ENCODE peak calls at places on chromosomes 6 and 20, in four cellular contexts. A is HepG2, J is H1, S is GM12878. Y is an unnamed sample.

GRCh38 chr20:35306931-35307517 is 14.8 kb upstream of the FAM83C start:
- DNase-seq in S (no peak), J (peak; percentile 80), A (peak; percentile 80), Y (peak; percentile 50)

GRCh38 chr6:39834278-39834677 is 42.1 kb downstream of the DAAM2 start:
- DNase-seq in J (no peak), A (no peak), S (no peak), Y (no peak)

GRCh38 chr6:160065200-160065599 is 56.4 kb upstream of the SLC22A1 start:
- DNase-seq in S (no peak), J (no peak), A (no peak), Y (no peak)

GRCh38 chr6:22064558-22064957 is 232.3 kb downstream of the PRL start:
- DNase-seq in J (no peak), A (no peak), S (no peak), Y (no peak)

GRCh38 chr6:13452346-13453171 is 34.8 kb downstream of the GFOD1 start:
- DNase-seq in S (no peak), J (no peak), A (no peak), Y (no peak)

GRCh38 chr20:5886788-5887187 is 63.5 kb downstream of the TRMT6 start:
- DNase-seq in S (no peak), J (no peak), A (no peak), Y (no peak)

GRCh38 chr20:4038676-4039075 is 23.3 kb upstream of the RNF24 start:
- DNase-seq in J (peak; percentile 45), A (no peak), S (no peak), Y (no peak)

GRCh38 chr20:32845786-32846185 is 12.9 kb upstream of the EFCAB8 start:
- DNase-seq in S (no peak), J (no peak), A (peak; percentile 66), Y (no peak)

GRCh38 chr6:38283734-38284362 is 355.9 kb downstream of the BTBD9 start:
- DNase-seq in S (no peak), A (no peak), J (no peak), Y (no peak)

GRCh38 chr6:38113810-38114577 is 294.5 kb downstream of the ZFAND3 start:
- DNase-seq in J (no peak), S (no peak), A (no peak), Y (no peak)

GRCh38 chr20:24875078-24875477 is 74.0 kb upstream of the CST7 start:
- DNase-seq in J (no peak), S (no peak), A (no peak), Y (no peak)

GRCh38 chr6:142842423-142843261 is 102.3 kb downstream of the HIVEP2 start:
- DNase-seq in A (peak; percentile 59), J (no peak), S (peak; percentile 97), Y (no peak)

GRCh38 chr6:53734473-53735299 is 60.1 kb upstream of the LRRC1 start:
- DNase-seq in J (peak; percentile 78), S (peak; percentile 26), A (peak; percentile 31), Y (peak; percentile 42)

GRCh38 chr6:139882977-139883728 is 508.7 kb upstream of the CITED2 start:
- DNase-seq in S (no peak), J (no peak), A (peak; percentile 7), Y (no peak)

GRCh38 chr6:16836186-16836981 is 75.1 kb upstream of the ATXN1 start:
- DNase-seq in J (no peak), S (peak; percentile 77), A (no peak), Y (no peak)

GRCh38 chr6:136736281-136736960 is 55.9 kb downstream of the MAP3K5 start:
- DNase-seq in J (no peak), A (no peak), S (no peak), Y (no peak)

GRCh38 chr6:144359783-144360182 is 74.6 kb downstream of the UTRN start:
- DNase-seq in A (no peak), J (no peak), S (no peak), Y (no peak)

GRCh38 chr6:1479095-1479494 is 89.7 kb downstream of the FOXF2 start:
- DNase-seq in J (no peak), A (no peak), S (no peak), Y (no peak)
- TF ChIP-seq SUZ12 in J (no peak), A (no peak), S (no peak), Y (no peak)

DNA sequence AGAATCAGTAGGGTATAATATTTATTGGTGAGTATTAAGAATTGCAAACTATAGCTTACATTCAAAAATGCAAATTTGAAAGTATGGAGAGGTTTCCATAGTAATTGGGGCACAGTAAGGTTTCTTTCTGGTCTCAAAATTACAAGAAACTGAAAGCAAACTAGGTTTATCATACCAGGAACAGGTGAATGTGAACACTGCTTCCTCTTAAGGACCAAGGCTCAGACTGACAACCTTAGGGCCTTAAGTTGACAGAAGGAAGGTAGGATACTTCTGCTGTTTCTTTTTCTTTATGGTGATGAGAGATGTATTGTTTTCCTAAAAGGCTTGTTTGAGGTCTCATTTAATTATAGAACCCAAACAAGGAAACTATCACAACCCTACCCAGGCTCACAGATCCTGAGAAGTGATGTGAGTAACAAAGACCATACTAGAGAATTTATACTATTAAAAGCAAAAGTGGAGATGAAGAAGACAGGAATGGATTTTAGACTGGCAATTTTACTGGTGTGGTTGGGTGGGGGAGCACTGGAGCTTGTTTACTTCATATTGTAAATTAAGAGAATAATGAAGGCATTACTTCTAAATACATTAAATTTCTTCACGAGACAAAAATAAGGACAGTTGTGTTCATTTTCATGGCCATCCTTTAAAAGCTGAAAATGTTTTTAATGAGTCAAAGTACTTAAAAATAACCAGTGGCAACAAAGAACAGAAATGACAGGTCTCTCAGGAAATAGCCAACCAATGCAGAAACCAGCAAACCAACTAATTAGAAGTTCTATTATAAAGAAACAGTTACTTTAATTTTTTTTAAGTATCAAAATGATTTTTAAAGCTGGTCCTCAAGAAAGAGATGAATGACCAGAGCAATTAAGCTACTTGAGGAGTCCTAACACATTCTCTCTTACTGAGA is 21.3 kb downstream of the STAU1 start:
- DNase-seq in A (no peak), J (no peak), S (no peak), Y (no peak)
- H3K4me3 ChIP-seq in A (no peak overlapping the region), J (no peak overlapping the region), S (peak overlapping the region; percentile 62), Y (no peak overlapping the region)

DNA sequence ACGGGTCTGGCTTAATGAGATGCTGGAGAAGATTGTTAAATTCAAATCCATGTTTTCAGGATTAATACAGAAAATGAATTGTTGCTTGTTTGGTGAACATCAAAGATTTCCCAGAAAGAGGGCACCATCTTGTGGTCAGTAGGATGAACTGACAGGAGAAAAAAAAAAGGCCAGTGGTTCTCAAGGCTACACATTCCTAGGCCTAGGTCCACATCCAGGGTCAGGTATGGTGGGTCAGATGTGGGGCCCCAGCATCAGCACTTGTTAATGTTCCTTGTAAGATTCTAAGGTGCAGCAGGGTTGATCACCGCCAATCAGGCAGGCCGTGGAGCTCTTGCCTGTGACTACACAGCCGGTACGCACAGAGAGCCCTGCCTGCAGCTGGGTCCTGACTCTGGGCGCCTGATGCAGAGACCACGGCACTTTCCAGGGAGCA is 34.0 kb upstream of the FOXO3 start:
- DNase-seq in S (no peak), A (peak; percentile 55), J (no peak), Y (no peak)
- TF ChIP-seq SUZ12 in S (no peak), A (no peak), J (no peak), Y (no peak)

GRCh38 chr20:53872081-53872541 is 198.3 kb downstream of the BCAS1 start:
- DNase-seq in S (no peak), J (no peak), A (no peak), Y (no peak)
- H3K4me3 ChIP-seq in S (peak overlapping the region; percentile 35), J (no peak overlapping the region), A (no peak overlapping the region), Y (no peak overlapping the region)

DNA sequence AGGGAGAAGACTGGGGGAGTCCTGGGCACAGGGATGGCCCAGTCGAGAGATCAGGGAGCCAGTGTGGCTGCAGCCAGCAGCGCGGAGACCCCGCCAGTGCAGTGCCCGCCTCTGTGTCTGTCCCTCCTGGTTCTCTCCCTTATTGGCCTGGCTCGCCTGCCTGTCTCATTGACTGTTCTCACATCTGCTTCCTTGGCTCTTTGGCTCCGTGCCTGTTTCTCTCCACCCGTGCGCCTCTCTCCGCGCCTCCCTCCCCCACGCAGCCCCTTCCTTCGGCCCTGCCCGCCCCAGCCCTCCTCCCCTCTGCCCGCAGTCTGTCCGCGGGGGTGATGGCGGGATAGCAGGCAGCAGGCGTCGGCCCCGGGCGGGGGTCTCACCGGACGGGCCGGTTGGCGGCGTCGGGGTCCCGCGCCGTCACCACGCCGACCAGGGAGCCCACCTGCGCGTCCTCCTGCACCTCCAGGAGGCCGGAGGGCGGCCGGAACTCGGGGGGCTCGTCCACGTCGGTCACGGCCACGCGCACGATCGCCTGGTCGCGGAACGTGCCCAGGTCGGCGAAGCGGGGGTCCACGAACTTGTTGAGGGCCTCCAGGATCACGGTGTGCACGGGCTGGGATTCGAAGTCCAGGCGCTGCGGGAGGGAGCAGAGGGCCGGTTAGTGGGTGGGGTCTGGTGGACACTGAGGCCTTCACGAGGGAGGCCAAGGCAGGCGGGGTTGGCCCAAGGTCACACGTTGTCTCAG is 92.0 kb downstream of the CD40 start:
- DNase-seq in J (no peak), S (no peak), A (no peak), Y (no peak)
- TF ChIP-seq SUZ12 in J (no peak), S (no peak), A (no peak), Y (no peak)

GRCh38 chr20:62644044-62644795 is 1.9 kb downstream of the SLCO4A1 start:
- DNase-seq in J (no peak), S (no peak), A (no peak), Y (no peak)
- H3K4me3 ChIP-seq in J (no peak overlapping the region), S (peak overlapping the region; percentile 14), A (peak overlapping the region; percentile 67), Y (no peak overlapping the region)

DNA sequence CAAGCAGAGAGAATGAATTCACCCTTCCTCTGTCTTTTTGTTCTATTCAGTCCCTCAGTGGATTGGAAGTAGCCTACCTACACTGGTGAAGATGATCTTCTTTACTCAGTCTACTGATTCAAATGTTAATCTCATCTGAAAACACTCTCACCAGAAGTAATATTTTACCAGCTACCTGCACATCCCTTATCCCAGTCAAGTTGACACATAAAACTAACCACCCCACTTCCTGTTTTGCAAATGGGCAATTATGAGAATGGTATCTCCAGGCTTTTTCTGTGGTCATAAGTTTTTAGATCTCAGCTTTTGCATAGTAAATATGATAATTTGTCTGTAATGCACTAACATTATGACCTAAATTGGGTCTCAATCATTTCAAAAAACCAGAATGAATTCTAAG is 228.8 kb upstream of the ECI2 start:
- DNase-seq in S (no peak), J (no peak), A (no peak), Y (no peak)
- TF ChIP-seq SUZ12 in S (no peak), J (no peak), A (no peak), Y (no peak)

DNA sequence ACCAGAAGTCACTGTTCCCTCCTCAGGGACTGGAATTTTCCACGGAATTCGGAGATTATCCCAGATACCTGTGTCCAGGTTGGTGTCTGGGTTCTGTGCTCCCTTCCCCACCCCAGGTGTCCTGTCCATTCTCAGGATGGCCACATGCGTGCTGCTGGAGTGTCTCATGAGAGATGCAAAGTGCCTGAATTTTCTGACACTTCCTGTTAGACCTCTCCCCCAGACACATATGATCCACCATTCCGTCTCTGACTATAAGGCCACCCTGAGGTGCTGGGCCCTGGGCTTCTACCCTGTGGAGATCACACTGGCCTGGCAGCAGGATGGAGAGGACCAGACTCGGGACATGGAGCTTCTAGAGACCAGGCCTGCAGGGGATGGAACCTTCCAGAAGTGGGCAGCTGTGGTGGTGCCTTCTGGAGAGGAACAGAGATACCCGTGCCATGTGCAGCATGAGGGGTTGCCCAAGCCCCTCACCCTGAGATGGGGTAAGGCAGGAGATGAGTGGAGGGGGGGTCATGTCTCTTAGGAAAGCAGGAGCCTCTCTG is 14.4 kb upstream of the HLA-A start:
- DNase-seq in A (no peak), J (no peak), S (no peak), Y (no peak)
- H3K4me3 ChIP-seq in A (no peak overlapping the region), J (no peak overlapping the region), S (no peak overlapping the region), Y (no peak overlapping the region)